ENCODE peak calls at places on chromosomes 5 and 9, in ten cellular contexts. One of them, this sample, is unnamed.

GRCh38 chr9:70448904-70449303 is 34.4 kb upstream of the KLF9 start:
- DNase-seq in tibial nerve: no peak
- DNase-seq in esophagus squamous epithelium: no peak
- DNase-seq in HCT116: no peak
- DNase-seq in breast epithelium: no peak
- DNase-seq in spleen: no peak
- DNase-seq in sigmoid colon: no peak
- DNase-seq in Peyer's patch: no peak
- DNase-seq in thyroid gland: no peak
- DNase-seq in testis: no peak
- DNase-seq in this sample: no peak

GRCh38 chr5:108003178-108003577 is 332.4 kb upstream of the EFNA5 start:
- DNase-seq in sigmoid colon: no peak
- DNase-seq in thyroid gland: no peak
- DNase-seq in spleen: no peak
- DNase-seq in breast epithelium: no peak
- DNase-seq in esophagus squamous epithelium: no peak
- DNase-seq in testis: no peak
- DNase-seq in HCT116: no peak
- DNase-seq in Peyer's patch: no peak
- DNase-seq in tibial nerve: no peak
- DNase-seq in this sample: no peak

GRCh38 chr5:169044982-169045381 is 256.0 kb downstream of the SLIT3 start:
- DNase-seq in Peyer's patch: no peak
- DNase-seq in breast epithelium: no peak
- DNase-seq in esophagus squamous epithelium: no peak
- DNase-seq in testis: no peak
- DNase-seq in thyroid gland: no peak
- DNase-seq in HCT116: no peak
- DNase-seq in spleen: no peak
- DNase-seq in tibial nerve: no peak
- DNase-seq in sigmoid colon: no peak
- DNase-seq in this sample: no peak

GRCh38 chr5:133873936-133874585 is 94.4 kb downstream of the C5orf15 start:
- DNase-seq in testis: no peak
- DNase-seq in HCT116: no peak
- DNase-seq in Peyer's patch: no peak
- DNase-seq in tibial nerve: no peak
- DNase-seq in sigmoid colon: no peak
- DNase-seq in spleen: no peak
- DNase-seq in breast epithelium: no peak
- DNase-seq in thyroid gland: no peak
- DNase-seq in esophagus squamous epithelium: no peak
- DNase-seq in this sample: no peak

GRCh38 chr5:79845448-79846197 is 145.4 kb downstream of the MTX3 start:
- DNase-seq in Peyer's patch: no peak
- DNase-seq in breast epithelium: no peak
- DNase-seq in tibial nerve: no peak
- DNase-seq in testis: no peak
- DNase-seq in HCT116: peak
- DNase-seq in esophagus squamous epithelium: no peak
- DNase-seq in sigmoid colon: no peak
- DNase-seq in spleen: no peak
- DNase-seq in thyroid gland: no peak
- DNase-seq in this sample: peak

GRCh38 chr5:55570026-55570425 is 35.3 kb upstream of the PLPP1 start:
- DNase-seq in HCT116: no peak
- DNase-seq in thyroid gland: no peak
- DNase-seq in breast epithelium: no peak
- DNase-seq in sigmoid colon: no peak
- DNase-seq in tibial nerve: no peak
- DNase-seq in Peyer's patch: no peak
- DNase-seq in testis: no peak
- DNase-seq in esophagus squamous epithelium: no peak
- DNase-seq in spleen: no peak
- DNase-seq in this sample: no peak

GRCh38 chr5:149938791-149939358 is 5.7 kb downstream of the PDE6A start:
- DNase-seq in thyroid gland: no peak
- DNase-seq in Peyer's patch: no peak
- DNase-seq in sigmoid colon: no peak
- DNase-seq in esophagus squamous epithelium: no peak
- DNase-seq in spleen: no peak
- DNase-seq in tibial nerve: no peak
- DNase-seq in HCT116: no peak
- DNase-seq in breast epithelium: peak
- DNase-seq in testis: no peak
- DNase-seq in this sample: no peak

GRCh38 chr9:78236511-78236950 is 656 bp downstream of the CEP78 start:
- DNase-seq in HCT116: no peak
- DNase-seq in Peyer's patch: no peak
- DNase-seq in spleen: no peak
- DNase-seq in testis: peak
- DNase-seq in thyroid gland: no peak
- DNase-seq in breast epithelium: no peak
- DNase-seq in tibial nerve: no peak
- DNase-seq in sigmoid colon: peak
- DNase-seq in esophagus squamous epithelium: no peak
- DNase-seq in this sample: peak

GRCh38 chr5:31119938-31120641 is 73.4 kb upstream of the CDH6 start:
- DNase-seq in thyroid gland: no peak
- DNase-seq in testis: no peak
- DNase-seq in HCT116: no peak
- DNase-seq in tibial nerve: no peak
- DNase-seq in esophagus squamous epithelium: no peak
- DNase-seq in sigmoid colon: no peak
- DNase-seq in Peyer's patch: no peak
- DNase-seq in breast epithelium: no peak
- DNase-seq in spleen: no peak
- DNase-seq in this sample: no peak

GRCh38 chr9:35729700-35730485 is 2.1 kb downstream of the TLN1 start:
- DNase-seq in esophagus squamous epithelium: no peak
- DNase-seq in HCT116: peak
- DNase-seq in thyroid gland: peak
- DNase-seq in sigmoid colon: peak
- DNase-seq in testis: peak
- DNase-seq in Peyer's patch: peak
- DNase-seq in breast epithelium: no peak
- DNase-seq in tibial nerve: no peak
- DNase-seq in spleen: peak
- DNase-seq in this sample: no peak

GRCh38 chr5:961711-962240 is 46.8 kb upstream of the NKD2 start:
- DNase-seq in Peyer's patch: no peak
- DNase-seq in testis: no peak
- DNase-seq in sigmoid colon: no peak
- DNase-seq in spleen: peak
- DNase-seq in esophagus squamous epithelium: no peak
- DNase-seq in thyroid gland: no peak
- DNase-seq in breast epithelium: no peak
- DNase-seq in HCT116: no peak
- DNase-seq in tibial nerve: no peak
- DNase-seq in this sample: no peak

GRCh38 chr5:180623844-180624243 is 25.6 kb downstream of the FLT4 start:
- DNase-seq in tibial nerve: no peak
- DNase-seq in sigmoid colon: no peak
- DNase-seq in HCT116: no peak
- DNase-seq in Peyer's patch: no peak
- DNase-seq in breast epithelium: no peak
- DNase-seq in thyroid gland: no peak
- DNase-seq in spleen: no peak
- DNase-seq in testis: no peak
- DNase-seq in esophagus squamous epithelium: no peak
- DNase-seq in this sample: no peak

DNA sequence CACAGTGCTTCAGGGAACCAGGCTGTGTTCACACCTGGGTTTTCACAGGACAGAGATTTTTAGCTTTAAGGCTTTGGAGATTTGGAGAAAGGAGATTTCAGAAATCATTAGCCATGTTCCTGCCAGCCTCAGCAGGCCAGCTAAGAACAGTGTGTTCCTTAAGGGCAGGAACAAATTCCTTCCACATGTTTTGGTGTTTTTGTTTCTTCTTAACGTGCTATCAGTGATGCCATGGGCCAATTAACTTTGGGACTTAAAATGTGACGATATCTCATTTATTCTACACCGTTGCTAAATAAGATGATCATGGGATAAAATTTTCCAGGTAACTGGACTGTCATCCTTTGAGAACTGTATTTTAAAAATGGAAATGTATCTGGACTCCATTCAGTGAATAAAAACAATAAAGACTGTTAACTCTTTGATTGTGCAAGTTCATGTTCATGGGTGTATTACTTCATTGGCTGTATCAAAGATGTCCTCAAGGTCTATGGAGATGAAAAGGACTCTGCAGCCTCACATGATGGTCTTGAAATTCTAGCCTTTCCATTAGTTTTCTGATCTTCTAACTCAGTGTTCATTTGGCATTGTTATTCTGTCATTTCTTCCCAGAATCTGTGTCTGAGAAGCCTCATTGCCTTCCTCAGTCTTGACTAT is 72.3 kb downstream of the ZNF366 start:
- DNase-seq in sigmoid colon: no peak
- DNase-seq in testis: no peak
- DNase-seq in Peyer's patch: no peak
- DNase-seq in tibial nerve: no peak
- DNase-seq in esophagus squamous epithelium: no peak
- DNase-seq in spleen: no peak
- DNase-seq in breast epithelium: no peak
- DNase-seq in HCT116: no peak
- DNase-seq in thyroid gland: no peak
- DNase-seq in this sample: no peak
- H3K27ac ChIP-seq in sigmoid colon: peak
- H3K27ac ChIP-seq in testis: peak
- H3K27ac ChIP-seq in Peyer's patch: no peak
- H3K27ac ChIP-seq in tibial nerve: peak
- H3K27ac ChIP-seq in esophagus squamous epithelium: peak
- H3K27ac ChIP-seq in spleen: no peak
- H3K27ac ChIP-seq in breast epithelium: peak
- H3K27ac ChIP-seq in HCT116: no peak
- H3K27ac ChIP-seq in thyroid gland: no peak
- H3K27ac ChIP-seq in this sample: peak

GRCh38 chr5:112245616-112246015 is 173.5 kb downstream of the EPB41L4A start:
- DNase-seq in breast epithelium: no peak
- DNase-seq in HCT116: no peak
- DNase-seq in sigmoid colon: no peak
- DNase-seq in esophagus squamous epithelium: no peak
- DNase-seq in thyroid gland: no peak
- DNase-seq in tibial nerve: no peak
- DNase-seq in testis: no peak
- DNase-seq in Peyer's patch: no peak
- DNase-seq in spleen: no peak
- DNase-seq in this sample: no peak
- TF ChIP-seq CTCF in breast epithelium: no peak
- TF ChIP-seq CTCF in HCT116: peak
- TF ChIP-seq CTCF in sigmoid colon: no peak
- TF ChIP-seq CTCF in esophagus squamous epithelium: no peak
- TF ChIP-seq CTCF in thyroid gland: no peak
- TF ChIP-seq CTCF in tibial nerve: no peak
- TF ChIP-seq CTCF in testis: no peak
- TF ChIP-seq CTCF in Peyer's patch: no peak
- TF ChIP-seq CTCF in spleen: no peak
- TF ChIP-seq CTCF in this sample: no peak

GRCh38 chr9:93181672-93182435 is 2.1 kb upstream of the WNK2 start:
- DNase-seq in HCT116: no peak
- DNase-seq in thyroid gland: no peak
- DNase-seq in spleen: no peak
- DNase-seq in Peyer's patch: no peak
- DNase-seq in breast epithelium: no peak
- DNase-seq in tibial nerve: no peak
- DNase-seq in esophagus squamous epithelium: no peak
- DNase-seq in testis: no peak
- DNase-seq in sigmoid colon: no peak
- DNase-seq in this sample: no peak
- TF ChIP-seq POLR2A in HCT116: no peak
- TF ChIP-seq POLR2A in thyroid gland: no peak
- TF ChIP-seq POLR2A in spleen: no peak
- TF ChIP-seq POLR2A in Peyer's patch: no peak
- TF ChIP-seq POLR2A in breast epithelium: no peak
- TF ChIP-seq POLR2A in tibial nerve: no peak
- TF ChIP-seq POLR2A in esophagus squamous epithelium: no peak
- TF ChIP-seq POLR2A in testis: no peak
- TF ChIP-seq POLR2A in sigmoid colon: no peak
- TF ChIP-seq POLR2A in this sample: no peak

GRCh38 chr9:107976767-107977166 is 487.2 kb upstream of the KLF4 start:
- DNase-seq in sigmoid colon: peak
- DNase-seq in breast epithelium: no peak
- DNase-seq in Peyer's patch: peak
- DNase-seq in esophagus squamous epithelium: peak
- DNase-seq in spleen: peak
- DNase-seq in thyroid gland: peak
- DNase-seq in tibial nerve: peak
- DNase-seq in testis: peak
- DNase-seq in HCT116: no peak
- DNase-seq in this sample: peak

GRCh38 chr9:107980984-107981383 is 491.4 kb upstream of the KLF4 start:
- DNase-seq in Peyer's patch: no peak
- DNase-seq in HCT116: no peak
- DNase-seq in testis: no peak
- DNase-seq in sigmoid colon: no peak
- DNase-seq in esophagus squamous epithelium: no peak
- DNase-seq in spleen: no peak
- DNase-seq in tibial nerve: no peak
- DNase-seq in thyroid gland: no peak
- DNase-seq in breast epithelium: no peak
- DNase-seq in this sample: no peak

GRCh38 chr9:107973451-107973850 is 483.9 kb upstream of the KLF4 start:
- DNase-seq in breast epithelium: no peak
- DNase-seq in spleen: no peak
- DNase-seq in HCT116: no peak
- DNase-seq in testis: no peak
- DNase-seq in thyroid gland: no peak
- DNase-seq in sigmoid colon: no peak
- DNase-seq in esophagus squamous epithelium: no peak
- DNase-seq in tibial nerve: no peak
- DNase-seq in Peyer's patch: no peak
- DNase-seq in this sample: no peak

GRCh38 chr9:107971241-107971640 is 481.7 kb upstream of the KLF4 start:
- DNase-seq in Peyer's patch: no peak
- DNase-seq in testis: no peak
- DNase-seq in thyroid gland: no peak
- DNase-seq in tibial nerve: no peak
- DNase-seq in sigmoid colon: no peak
- DNase-seq in HCT116: no peak
- DNase-seq in esophagus squamous epithelium: no peak
- DNase-seq in spleen: no peak
- DNase-seq in breast epithelium: no peak
- DNase-seq in this sample: no peak

DNA sequence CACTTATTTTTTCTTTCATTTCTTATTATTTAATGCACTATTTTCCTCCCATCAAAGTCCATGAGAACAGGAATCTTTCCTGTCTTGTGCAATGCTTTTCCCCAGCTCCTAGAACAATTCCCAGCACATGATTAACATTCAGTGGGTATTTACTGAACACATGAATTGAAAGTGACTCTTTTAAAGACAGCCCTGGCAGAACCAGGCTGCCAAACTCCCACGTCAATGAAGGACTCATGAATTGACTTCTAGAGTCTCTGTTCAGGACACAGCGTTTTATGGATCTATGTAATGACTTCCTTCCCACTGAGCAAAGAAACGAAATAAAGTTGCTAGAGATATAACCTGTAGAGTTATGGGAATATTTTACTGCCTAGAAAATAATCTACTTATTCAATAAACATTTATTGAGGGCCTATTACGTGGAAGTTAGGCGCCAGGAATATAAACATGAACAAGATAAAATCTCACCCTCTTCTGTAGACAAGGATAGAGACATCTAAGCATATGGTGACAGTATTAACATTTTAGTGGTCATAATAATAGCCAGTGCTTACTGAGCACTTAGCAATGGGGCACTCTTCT is 485.9 kb upstream of the KLF4 start:
- DNase-seq in sigmoid colon: no peak
- DNase-seq in esophagus squamous epithelium: no peak
- DNase-seq in testis: no peak
- DNase-seq in breast epithelium: no peak
- DNase-seq in spleen: no peak
- DNase-seq in tibial nerve: no peak
- DNase-seq in Peyer's patch: no peak
- DNase-seq in HCT116: no peak
- DNase-seq in thyroid gland: no peak
- DNase-seq in this sample: no peak
- H3K27ac ChIP-seq in sigmoid colon: no peak
- H3K27ac ChIP-seq in esophagus squamous epithelium: peak
- H3K27ac ChIP-seq in testis: no peak
- H3K27ac ChIP-seq in breast epithelium: no peak
- H3K27ac ChIP-seq in spleen: peak
- H3K27ac ChIP-seq in tibial nerve: no peak
- H3K27ac ChIP-seq in Peyer's patch: peak
- H3K27ac ChIP-seq in HCT116: no peak
- H3K27ac ChIP-seq in thyroid gland: no peak
- H3K27ac ChIP-seq in this sample: no peak

This sample was measured in uterus.